ENCODE peak calls at places on chromosomes 4 and X, in five cellular contexts. T is type B pancreatic cell; L is tibial artery; J is neural crest cell; V is stimulated activated CD8-positive, alpha-beta memory T cell treated with anti-CD3 and anti-CD28 coated beads, Interleukin-12 subunit alpha, Interleukin-12 subunit beta, amount 100 ng/mL, for 4 hours. X is an unnamed sample.

GRCh38 chrX:151386838-151387459 is 10.1 kb upstream of the VMA21 start:
- DNase-seq in J (no peak), L (no peak), T (no peak), V (no peak), X (no peak)

GRCh38 chr4:139020384-139020783 is 4.8 kb downstream of the NOCT start:
- DNase-seq in J (no peak), V (no peak), L (no peak), T (no peak), X (no peak)

GRCh38 chr4:141046255-141046654 is 87.0 kb downstream of the RNF150 start:
- DNase-seq in T (no peak), L (no peak), J (no peak), V (no peak), X (no peak)

GRCh38 chr4:68410149-68410548 is 37.1 kb upstream of the TMPRSS11E start:
- DNase-seq in L (no peak), T (no peak), J (no peak), V (no peak), X (no peak)

GRCh38 chr4:42396361-42397255 is 680 bp upstream of the SHISA3 start:
- DNase-seq in J (peak), L (no peak), V (no peak), T (no peak), X (no peak)

GRCh38 chr4:151674804-151675290 is 86.0 kb downstream of the GATB start:
- DNase-seq in L (peak), T (no peak), J (peak), V (no peak), X (no peak)

GRCh38 chrX:126137899-126138298 is 28.2 kb downstream of the DCAF12L2 start:
- DNase-seq in L (no peak), J (no peak), T (no peak), V (no peak), X (no peak)

GRCh38 chrX:69501433-69501832 is 2.7 kb upstream of the NALF2 start:
- DNase-seq in J (peak), V (no peak), T (no peak), L (no peak), X (no peak)

GRCh38 chr4:123564758-123565346 is 168.3 kb downstream of the SPRY1 start:
- DNase-seq in J (peak), V (peak), L (no peak), T (no peak), X (no peak)

GRCh38 chr4:123116412-123116811 is 194.0 kb upstream of the NUDT6 start:
- DNase-seq in J (no peak), T (no peak), L (no peak), V (no peak), X (no peak)

GRCh38 chr4:123624959-123625358 is 228.4 kb downstream of the SPRY1 start:
- DNase-seq in L (no peak), J (no peak), V (no peak), T (no peak), X (no peak)

GRCh38 chrX:10549280-10549679 is 71.1 kb downstream of the MID1 start:
- DNase-seq in L (no peak), T (no peak), V (no peak), J (no peak), X (no peak)

GRCh38 chr4:86367577-86367976 is 7.7 kb upstream of the MAPK10 start:
- DNase-seq in J (no peak), V (no peak), L (no peak), T (no peak), X (no peak)

GRCh38 chr4:19880205-19880604 is 371.5 kb upstream of the SLIT2 start:
- DNase-seq in V (no peak), T (no peak), J (no peak), L (no peak), X (no peak)

GRCh38 chrX:78759081-78759480 is 11.6 kb downstream of the LPAR4 start:
- DNase-seq in T (no peak), L (no peak), V (no peak), J (no peak), X (no peak)

GRCh38 chrX:108165349-108166111 is 74.0 kb downstream of the ATG4A start:
- DNase-seq in T (no peak), L (no peak), J (peak), V (no peak), X (no peak)

GRCh38 chrX:50691820-50692219 is 122.2 kb downstream of the SHROOM4 start:
- DNase-seq in J (peak), V (no peak), L (no peak), T (no peak), X (no peak)

GRCh38 chr4:76002176-76002575 is 5.1 kb downstream of the CXCL9 start:
- DNase-seq in V (no peak), J (no peak), T (no peak), L (no peak), X (no peak)

GRCh38 chr4:164956766-164957643 is 20.5 kb downstream of the TRIM61 start:
- DNase-seq in V (peak), J (peak), L (peak), T (peak), X (no peak)

GRCh38 chrX:78119521-78120227 is 15.6 kb downstream of the PGK1 start:
- DNase-seq in V (no peak), J (no peak), T (no peak), L (no peak), X (no peak)